ENCODE peak calls at places on chromosomes 3 and 15, in four cellular contexts. One of them, this sample, is unnamed.

GRCh38 chr3:149936812-149937230 is 33.9 kb downstream of the PFN2 start:
- DNase-seq in activated CD8-positive, alpha-beta memory T cell treated with anti-CD3 and anti-CD28 coated beads, Interleukin-2, amount 50 U/mL, for 48 hours: peak
- DNase-seq in hypothalamus: no peak
- DNase-seq in NB4: peak
- DNase-seq in this sample: no peak

GRCh38 chr15:47485419-47485818 is 231.9 kb upstream of the SEMA6D start:
- DNase-seq in hypothalamus: no peak
- DNase-seq in NB4: no peak
- DNase-seq in activated CD8-positive, alpha-beta memory T cell treated with anti-CD3 and anti-CD28 coated beads, Interleukin-2, amount 50 U/mL, for 48 hours: no peak
- DNase-seq in this sample: no peak

GRCh38 chr3:126056681-126057546 is 27.0 kb downstream of the SLC41A3 start:
- DNase-seq in hypothalamus: peak
- DNase-seq in NB4: no peak
- DNase-seq in activated CD8-positive, alpha-beta memory T cell treated with anti-CD3 and anti-CD28 coated beads, Interleukin-2, amount 50 U/mL, for 48 hours: no peak
- DNase-seq in this sample: no peak

GRCh38 chr3:155908086-155908485 is 37.6 kb downstream of the GMPS start:
- DNase-seq in activated CD8-positive, alpha-beta memory T cell treated with anti-CD3 and anti-CD28 coated beads, Interleukin-2, amount 50 U/mL, for 48 hours: no peak
- DNase-seq in NB4: peak
- DNase-seq in hypothalamus: no peak
- DNase-seq in this sample: no peak

GRCh38 chr3:59256233-59256632 is 206.4 kb upstream of the CFAP20DC start:
- DNase-seq in activated CD8-positive, alpha-beta memory T cell treated with anti-CD3 and anti-CD28 coated beads, Interleukin-2, amount 50 U/mL, for 48 hours: no peak
- DNase-seq in NB4: peak
- DNase-seq in hypothalamus: no peak
- DNase-seq in this sample: no peak

GRCh38 chr15:63601026-63601726 is 4.0 kb downstream of the FBXL22 start:
- DNase-seq in activated CD8-positive, alpha-beta memory T cell treated with anti-CD3 and anti-CD28 coated beads, Interleukin-2, amount 50 U/mL, for 48 hours: peak
- DNase-seq in NB4: peak
- DNase-seq in hypothalamus: no peak
- DNase-seq in this sample: no peak

GRCh38 chr3:98735761-98736269 is 27.3 kb upstream of the ST3GAL6 start:
- DNase-seq in hypothalamus: no peak
- DNase-seq in NB4: no peak
- DNase-seq in activated CD8-positive, alpha-beta memory T cell treated with anti-CD3 and anti-CD28 coated beads, Interleukin-2, amount 50 U/mL, for 48 hours: no peak
- DNase-seq in this sample: no peak

GRCh38 chr15:78048410-78048946 is 29.0 kb downstream of the TBC1D2B start:
- DNase-seq in NB4: no peak
- DNase-seq in hypothalamus: no peak
- DNase-seq in activated CD8-positive, alpha-beta memory T cell treated with anti-CD3 and anti-CD28 coated beads, Interleukin-2, amount 50 U/mL, for 48 hours: no peak
- DNase-seq in this sample: no peak

GRCh38 chr3:31610700-31611275 is 78.1 kb downstream of the STT3B start:
- DNase-seq in activated CD8-positive, alpha-beta memory T cell treated with anti-CD3 and anti-CD28 coated beads, Interleukin-2, amount 50 U/mL, for 48 hours: no peak
- DNase-seq in hypothalamus: no peak
- DNase-seq in NB4: peak
- DNase-seq in this sample: no peak

GRCh38 chr15:73859236-73859635 is 14.1 kb upstream of the TBC1D21 start:
- DNase-seq in hypothalamus: no peak
- DNase-seq in NB4: no peak
- DNase-seq in activated CD8-positive, alpha-beta memory T cell treated with anti-CD3 and anti-CD28 coated beads, Interleukin-2, amount 50 U/mL, for 48 hours: no peak
- DNase-seq in this sample: peak

GRCh38 chr3:24302382-24302781 is 192.3 kb downstream of the THRB start:
- DNase-seq in activated CD8-positive, alpha-beta memory T cell treated with anti-CD3 and anti-CD28 coated beads, Interleukin-2, amount 50 U/mL, for 48 hours: no peak
- DNase-seq in NB4: no peak
- DNase-seq in hypothalamus: no peak
- DNase-seq in this sample: no peak